ENCODE peak calls at places on chromosomes 3 and 15, in ten cellular contexts. C is T47D; F is thyroid gland; Z is stomach; B is astrocyte of the cerebellum; O is left lung; W is KG1; I is T-helper 17 cell; Q is AG10803; G is stimulated activated CD4-positive, alpha-beta T cell treated with anti-CD3 and anti-CD28 coated beads, Interleukin-1b, Interleukin-23, amount 100 ng/mL, for 48 hours. T is an unnamed sample.

GRCh38 chr15:87686308-87686707 is 570.2 kb downstream of the NTRK3 start:
- DNase-seq in C (no peak), F (no peak), Z (no peak), B (no peak), O (no peak), W (no peak), I (no peak), Q (no peak), G (no peak), T (no peak)

GRCh38 chr15:43516801-43517353 is 531 bp upstream of the MAP1A start:
- DNase-seq in C (no peak), F (no peak), Z (no peak), B (no peak), O (no peak), W (no peak), I (no peak), Q (peak), G (no peak), T (peak)

GRCh38 chr3:46929324-46929723 is 47.2 kb downstream of the CCDC12 start:
- DNase-seq in C (peak), F (peak), Z (peak), B (no peak), O (peak), W (no peak), I (no peak), Q (no peak), G (no peak), T (no peak)

GRCh38 chr3:135215516-135215915 is 420.5 kb downstream of the EPHB1 start:
- DNase-seq in C (no peak), F (no peak), Z (no peak), B (no peak), O (no peak), W (no peak), I (no peak), Q (peak), G (no peak), T (no peak)

GRCh38 chr3:124558898-124559649 is 171.2 kb upstream of the UMPS start:
- DNase-seq in C (peak), F (peak), Z (peak), B (peak), O (peak), W (no peak), I (no peak), Q (peak), G (no peak), T (peak)

GRCh38 chr15:68365770-68366169 is 66.2 kb downstream of the ITGA11 start:
- DNase-seq in C (no peak), F (no peak), Z (no peak), B (no peak), O (no peak), W (no peak), I (no peak), Q (no peak), G (no peak), T (no peak)

GRCh38 chr3:149736180-149737100 is 15.8 kb downstream of the COMMD2 start:
- DNase-seq in C (peak), F (no peak), Z (no peak), B (peak), O (no peak), W (no peak), I (no peak), Q (peak), G (no peak), T (peak)

GRCh38 chr3:54064486-54064885 is 57.9 kb upstream of the CACNA2D3 start:
- DNase-seq in C (no peak), F (no peak), Z (no peak), B (no peak), O (no peak), W (no peak), I (no peak), Q (no peak), G (no peak), T (no peak)

GRCh38 chr3:186303985-186304384 is 58.0 kb downstream of the DGKG start:
- DNase-seq in C (no peak), F (peak), Z (no peak), B (no peak), O (no peak), W (no peak), I (no peak), Q (no peak), G (no peak), T (no peak)

GRCh38 chr3:114827495-114827894 is 319.6 kb downstream of the ZBTB20 start:
- DNase-seq in C (peak), F (no peak), Z (no peak), B (peak), O (no peak), W (peak), I (no peak), Q (peak), G (no peak), T (peak)

GRCh38 chr3:64291956-64292355 is 66.7 kb upstream of the PRICKLE2 start:
- DNase-seq in C (no peak), F (no peak), Z (no peak), B (no peak), O (no peak), W (no peak), I (no peak), Q (peak), G (no peak), T (peak)

GRCh38 chr3:120093119-120093922 is 926 bp downstream of the GSK3B start:
- DNase-seq in C (peak), F (peak), Z (no peak), B (peak), O (no peak), W (no peak), I (peak), Q (peak), G (peak), T (peak)

GRCh38 chr3:46749129-46749528 is 31.5 kb upstream of the PRSS50 start:
- DNase-seq in C (no peak), F (no peak), Z (no peak), B (no peak), O (no peak), W (no peak), I (no peak), Q (no peak), G (no peak), T (no peak)

GRCh38 chr3:196120291-196120951 is 38.5 kb upstream of the TFRC start:
- DNase-seq in C (no peak), F (no peak), Z (no peak), B (no peak), O (peak), W (peak), I (no peak), Q (no peak), G (no peak), T (no peak)

GRCh38 chr15:75171408-75171807 is 30.3 kb upstream of the C15orf39 start:
- DNase-seq in C (no peak), F (no peak), Z (no peak), B (peak), O (no peak), W (peak), I (no peak), Q (peak), G (no peak), T (peak)

GRCh38 chr15:98737122-98737521 is 88.8 kb downstream of the IGF1R start:
- DNase-seq in C (no peak), F (no peak), Z (no peak), B (no peak), O (no peak), W (no peak), I (no peak), Q (no peak), G (no peak), T (no peak)

GRCh38 chr15:42367041-42367440 is 7.7 kb downstream of the CAPN3 start:
- DNase-seq in C (no peak), F (peak), Z (no peak), B (no peak), O (peak), W (no peak), I (no peak), Q (peak), G (no peak), T (peak)

GRCh38 chr15:93486407-93487117 is 397.6 kb upstream of the RGMA start:
- DNase-seq in C (no peak), F (no peak), Z (peak), B (no peak), O (no peak), W (no peak), I (no peak), Q (no peak), G (no peak), T (no peak)

GRCh38 chr3:16508591-16508995 is 4.9 kb downstream of the RFTN1 start:
- DNase-seq in C (no peak), F (no peak), Z (no peak), B (no peak), O (no peak), W (no peak), I (no peak), Q (peak), G (peak), T (peak)

GRCh38 chr3:69386535-69387385 is 872 bp upstream of the FRMD4B start:
- DNase-seq in C (no peak), F (no peak), Z (no peak), B (no peak), O (no peak), W (no peak), I (no peak), Q (no peak), G (no peak), T (no peak)

GRCh38 chr3:13662238-13662847 is 113.4 kb downstream of the FBLN2 start:
- DNase-seq in C (no peak), F (no peak), Z (no peak), B (no peak), O (no peak), W (no peak), I (no peak), Q (no peak), G (no peak), T (no peak)

GRCh38 chr3:116064646-116065045 is 380.6 kb downstream of the LSAMP start:
- DNase-seq in C (no peak), F (no peak), Z (no peak), B (no peak), O (no peak), W (no peak), I (no peak), Q (no peak), G (no peak), T (no peak)

T was measured in fibroblast of gingiva.